ENCODE peak calls at places on chromosome 5, in ten cellular contexts. One of them, this sample, is unnamed.

GRCh38 chr5:132814441-132815294 is 1.6 kb downstream of the SOWAHA start:
- DNase-seq in tibial artery: peak; percentile 52
- DNase-seq in adrenal gland: no peak
- DNase-seq in left ventricle myocardium inferior: no peak
- DNase-seq in bronchial epithelial cell: no peak
- DNase-seq in aorta: no peak
- DNase-seq in cardiac fibroblast: no peak
- DNase-seq in psoas muscle: no peak
- DNase-seq in HFF-Myc: no peak
- DNase-seq in neural progenitor cell: peak; percentile 46
- DNase-seq in this sample: no peak

GRCh38 chr5:141992349-141992963 is 20.4 kb downstream of the GNPDA1 start:
- DNase-seq in tibial artery: peak; percentile 75
- DNase-seq in adrenal gland: peak; percentile 68
- DNase-seq in left ventricle myocardium inferior: peak; percentile 55
- DNase-seq in bronchial epithelial cell: peak; percentile 62
- DNase-seq in aorta: peak; percentile 70
- DNase-seq in cardiac fibroblast: peak; percentile 74
- DNase-seq in psoas muscle: peak; percentile 74
- DNase-seq in HFF-Myc: no peak
- DNase-seq in neural progenitor cell: peak; percentile 77
- DNase-seq in this sample: no peak

GRCh38 chr5:159324097-159324760 is 6.1 kb downstream of the IL12B start:
- DNase-seq in tibial artery: no peak
- DNase-seq in adrenal gland: no peak
- DNase-seq in left ventricle myocardium inferior: no peak
- DNase-seq in bronchial epithelial cell: peak; percentile 59
- DNase-seq in aorta: no peak
- DNase-seq in cardiac fibroblast: peak; percentile 24
- DNase-seq in psoas muscle: no peak
- DNase-seq in HFF-Myc: peak; percentile 71
- DNase-seq in neural progenitor cell: no peak
- DNase-seq in this sample: peak; percentile 68

GRCh38 chr5:7927466-7928375 is 58.8 kb downstream of the MTRR start:
- DNase-seq in tibial artery: no peak
- DNase-seq in adrenal gland: peak; percentile 34
- DNase-seq in left ventricle myocardium inferior: no peak
- DNase-seq in bronchial epithelial cell: peak; percentile 41
- DNase-seq in aorta: no peak
- DNase-seq in cardiac fibroblast: peak; percentile 59
- DNase-seq in psoas muscle: no peak
- DNase-seq in HFF-Myc: peak; percentile 20
- DNase-seq in neural progenitor cell: peak; percentile 78
- DNase-seq in this sample: no peak

GRCh38 chr5:147072591-147072990 is 162.2 kb upstream of the STK32A start:
- DNase-seq in tibial artery: no peak
- DNase-seq in adrenal gland: no peak
- DNase-seq in left ventricle myocardium inferior: no peak
- DNase-seq in bronchial epithelial cell: no peak
- DNase-seq in aorta: no peak
- DNase-seq in cardiac fibroblast: no peak
- DNase-seq in psoas muscle: no peak
- DNase-seq in HFF-Myc: no peak
- DNase-seq in neural progenitor cell: no peak
- DNase-seq in this sample: no peak

GRCh38 chr5:172412724-172413260 is 41.5 kb downstream of the SH3PXD2B start:
- DNase-seq in tibial artery: peak; percentile 94
- DNase-seq in adrenal gland: peak; percentile 75
- DNase-seq in left ventricle myocardium inferior: peak; percentile 91
- DNase-seq in bronchial epithelial cell: peak; percentile 84
- DNase-seq in aorta: peak; percentile 91
- DNase-seq in cardiac fibroblast: peak; percentile 98
- DNase-seq in psoas muscle: peak; percentile 96
- DNase-seq in HFF-Myc: peak; percentile 91
- DNase-seq in neural progenitor cell: no peak
- DNase-seq in this sample: no peak

GRCh38 chr5:59923465-59923864 is 29.9 kb upstream of the PDE4D start:
- DNase-seq in tibial artery: no peak
- DNase-seq in adrenal gland: no peak
- DNase-seq in left ventricle myocardium inferior: no peak
- DNase-seq in bronchial epithelial cell: peak; percentile 21
- DNase-seq in aorta: no peak
- DNase-seq in cardiac fibroblast: peak; percentile 23
- DNase-seq in psoas muscle: no peak
- DNase-seq in HFF-Myc: peak; percentile 10
- DNase-seq in neural progenitor cell: peak; percentile 4
- DNase-seq in this sample: no peak

GRCh38 chr5:169637085-169637855 is at the start of gene DOCK2:
- DNase-seq in tibial artery: peak; percentile 73
- DNase-seq in adrenal gland: peak; percentile 36
- DNase-seq in left ventricle myocardium inferior: peak; percentile 63
- DNase-seq in bronchial epithelial cell: no peak
- DNase-seq in aorta: peak; percentile 87
- DNase-seq in cardiac fibroblast: no peak
- DNase-seq in psoas muscle: peak; percentile 77
- DNase-seq in HFF-Myc: no peak
- DNase-seq in neural progenitor cell: peak; percentile 21
- DNase-seq in this sample: no peak

GRCh38 chr5:155676967-155677366 is 650.0 kb upstream of the SGCD start:
- DNase-seq in tibial artery: no peak
- DNase-seq in adrenal gland: no peak
- DNase-seq in left ventricle myocardium inferior: no peak
- DNase-seq in bronchial epithelial cell: no peak
- DNase-seq in aorta: no peak
- DNase-seq in cardiac fibroblast: no peak
- DNase-seq in psoas muscle: no peak
- DNase-seq in HFF-Myc: no peak
- DNase-seq in neural progenitor cell: no peak
- DNase-seq in this sample: no peak

GRCh38 chr5:141412853-141413539 is at the start of gene PCDHGA10:
- DNase-seq in tibial artery: peak; percentile 56
- DNase-seq in adrenal gland: peak; percentile 39
- DNase-seq in left ventricle myocardium inferior: no peak
- DNase-seq in bronchial epithelial cell: peak; percentile 63
- DNase-seq in aorta: no peak
- DNase-seq in cardiac fibroblast: peak; percentile 81
- DNase-seq in psoas muscle: peak; percentile 69
- DNase-seq in HFF-Myc: no peak
- DNase-seq in neural progenitor cell: peak; percentile 57
- DNase-seq in this sample: no peak

GRCh38 chr5:172904643-172905345 is 54.4 kb upstream of the RPL26L1 start:
- DNase-seq in tibial artery: peak; percentile 97
- DNase-seq in adrenal gland: peak; percentile 90
- DNase-seq in left ventricle myocardium inferior: peak; percentile 77
- DNase-seq in bronchial epithelial cell: peak; percentile 100
- DNase-seq in aorta: peak; percentile 81
- DNase-seq in cardiac fibroblast: peak; percentile 78
- DNase-seq in psoas muscle: peak; percentile 79
- DNase-seq in HFF-Myc: no peak
- DNase-seq in neural progenitor cell: no peak
- DNase-seq in this sample: peak; percentile 74

GRCh38 chr5:149605998-149606721 is 24.9 kb downstream of the ARHGEF37 start:
- DNase-seq in tibial artery: no peak
- DNase-seq in adrenal gland: no peak
- DNase-seq in left ventricle myocardium inferior: peak; percentile 32
- DNase-seq in bronchial epithelial cell: peak; percentile 100
- DNase-seq in aorta: no peak
- DNase-seq in cardiac fibroblast: peak; percentile 73
- DNase-seq in psoas muscle: peak; percentile 66
- DNase-seq in HFF-Myc: peak; percentile 27
- DNase-seq in neural progenitor cell: no peak
- DNase-seq in this sample: no peak

GRCh38 chr5:167916706-167917105 is 374.7 kb upstream of the WWC1 start:
- DNase-seq in tibial artery: peak; percentile 73
- DNase-seq in adrenal gland: peak; percentile 15
- DNase-seq in left ventricle myocardium inferior: peak; percentile 19
- DNase-seq in bronchial epithelial cell: no peak
- DNase-seq in aorta: peak; percentile 79
- DNase-seq in cardiac fibroblast: peak; percentile 39
- DNase-seq in psoas muscle: no peak
- DNase-seq in HFF-Myc: no peak
- DNase-seq in neural progenitor cell: peak; percentile 20
- DNase-seq in this sample: no peak

DNA sequence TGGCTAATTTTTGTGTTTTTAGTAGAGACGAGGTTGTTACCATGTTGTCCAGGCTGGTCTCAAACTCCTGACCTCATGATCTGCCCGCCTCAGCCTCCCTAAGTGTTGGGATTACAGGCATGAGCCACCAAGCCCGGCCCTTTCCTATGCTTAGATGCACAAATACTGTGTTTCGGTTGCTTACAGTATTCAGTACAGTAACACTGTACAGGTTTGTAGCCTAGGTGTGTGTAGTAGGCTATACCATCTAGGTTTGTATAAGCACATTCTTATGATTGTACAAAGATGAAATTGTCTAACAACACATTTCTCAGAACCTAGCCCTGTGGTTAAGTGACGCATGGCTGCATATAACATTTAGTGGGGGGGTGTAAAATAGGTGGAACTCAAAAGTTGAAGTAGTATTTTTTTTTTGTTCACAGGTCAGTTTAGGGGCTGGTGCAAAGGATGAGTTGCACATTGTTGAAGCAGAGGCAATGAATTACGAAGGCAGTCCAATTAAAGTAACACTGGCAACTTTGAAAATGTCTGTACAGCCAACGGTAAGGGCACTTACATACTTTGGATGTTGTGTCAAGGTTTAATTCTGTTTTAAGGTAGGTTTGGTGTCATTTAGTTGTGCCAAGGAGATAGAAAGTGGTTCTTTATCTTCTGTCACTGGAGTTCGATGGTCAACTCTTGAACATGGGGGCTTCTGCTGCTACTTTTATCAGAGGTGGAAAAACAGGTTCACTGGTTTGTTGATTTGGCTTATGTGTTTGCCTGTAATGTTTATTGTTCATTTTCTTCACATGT is 3.4 kb downstream of the NPM1 start:
- DNase-seq in tibial artery: no peak
- DNase-seq in adrenal gland: no peak
- DNase-seq in left ventricle myocardium inferior: no peak
- DNase-seq in bronchial epithelial cell: no peak
- DNase-seq in aorta: no peak
- DNase-seq in cardiac fibroblast: no peak
- DNase-seq in psoas muscle: no peak
- DNase-seq in HFF-Myc: no peak
- DNase-seq in neural progenitor cell: no peak
- DNase-seq in this sample: no peak
- H3K4me3 ChIP-seq in tibial artery: no peak overlapping the region
- H3K4me3 ChIP-seq in adrenal gland: no peak overlapping the region
- H3K4me3 ChIP-seq in left ventricle myocardium inferior: peak overlapping the region; percentile 97
- H3K4me3 ChIP-seq in bronchial epithelial cell: no peak overlapping the region
- H3K4me3 ChIP-seq in aorta: no peak overlapping the region
- H3K4me3 ChIP-seq in cardiac fibroblast: no peak overlapping the region
- H3K4me3 ChIP-seq in psoas muscle: peak overlapping the region; percentile 79
- H3K4me3 ChIP-seq in HFF-Myc: peak overlapping the region; percentile 98
- H3K4me3 ChIP-seq in neural progenitor cell: peak overlapping the region; percentile 77
- H3K4me3 ChIP-seq in this sample: peak overlapping the region; percentile 90

GRCh38 chr5:157267025-157267424 is 1.1 kb downstream of the CYFIP2 start:
- DNase-seq in tibial artery: no peak
- DNase-seq in adrenal gland: peak; percentile 54
- DNase-seq in left ventricle myocardium inferior: no peak
- DNase-seq in bronchial epithelial cell: no peak
- DNase-seq in aorta: no peak
- DNase-seq in cardiac fibroblast: no peak
- DNase-seq in psoas muscle: no peak
- DNase-seq in HFF-Myc: no peak
- DNase-seq in neural progenitor cell: no peak
- DNase-seq in this sample: no peak
- H3K4me3 ChIP-seq in tibial artery: no peak overlapping the region
- H3K4me3 ChIP-seq in adrenal gland: no peak overlapping the region
- H3K4me3 ChIP-seq in left ventricle myocardium inferior: peak overlapping the region; percentile 79
- H3K4me3 ChIP-seq in bronchial epithelial cell: no peak overlapping the region
- H3K4me3 ChIP-seq in aorta: no peak overlapping the region
- H3K4me3 ChIP-seq in cardiac fibroblast: no peak overlapping the region
- H3K4me3 ChIP-seq in psoas muscle: peak overlapping the region; percentile 84
- H3K4me3 ChIP-seq in HFF-Myc: peak overlapping the region; percentile 72
- H3K4me3 ChIP-seq in neural progenitor cell: peak overlapping the region; percentile 95
- H3K4me3 ChIP-seq in this sample: peak overlapping the region; percentile 76

GRCh38 chr5:95956900-95957293 is 4.8 kb downstream of the ELL2 start:
- DNase-seq in tibial artery: no peak
- DNase-seq in adrenal gland: no peak
- DNase-seq in left ventricle myocardium inferior: no peak
- DNase-seq in bronchial epithelial cell: no peak
- DNase-seq in aorta: no peak
- DNase-seq in cardiac fibroblast: no peak
- DNase-seq in psoas muscle: no peak
- DNase-seq in HFF-Myc: no peak
- DNase-seq in neural progenitor cell: no peak
- DNase-seq in this sample: no peak
- H3K4me3 ChIP-seq in tibial artery: peak overlapping the region; percentile 98
- H3K4me3 ChIP-seq in adrenal gland: no peak overlapping the region
- H3K4me3 ChIP-seq in left ventricle myocardium inferior: no peak overlapping the region
- H3K4me3 ChIP-seq in bronchial epithelial cell: no peak overlapping the region
- H3K4me3 ChIP-seq in aorta: no peak overlapping the region
- H3K4me3 ChIP-seq in cardiac fibroblast: no peak overlapping the region
- H3K4me3 ChIP-seq in psoas muscle: peak overlapping the region; percentile 94
- H3K4me3 ChIP-seq in HFF-Myc: no peak overlapping the region
- H3K4me3 ChIP-seq in neural progenitor cell: no peak overlapping the region
- H3K4me3 ChIP-seq in this sample: no peak overlapping the region

GRCh38 chr5:39426136-39426535 is 1.4 kb upstream of the DAB2 start:
- DNase-seq in tibial artery: no peak
- DNase-seq in adrenal gland: no peak
- DNase-seq in left ventricle myocardium inferior: no peak
- DNase-seq in bronchial epithelial cell: no peak
- DNase-seq in aorta: no peak
- DNase-seq in cardiac fibroblast: no peak
- DNase-seq in psoas muscle: no peak
- DNase-seq in HFF-Myc: no peak
- DNase-seq in neural progenitor cell: no peak
- DNase-seq in this sample: no peak
- H3K4me3 ChIP-seq in tibial artery: no peak overlapping the region
- H3K4me3 ChIP-seq in adrenal gland: no peak overlapping the region
- H3K4me3 ChIP-seq in left ventricle myocardium inferior: peak overlapping the region; percentile 73
- H3K4me3 ChIP-seq in bronchial epithelial cell: no peak overlapping the region
- H3K4me3 ChIP-seq in aorta: no peak overlapping the region
- H3K4me3 ChIP-seq in cardiac fibroblast: no peak overlapping the region
- H3K4me3 ChIP-seq in psoas muscle: peak overlapping the region; percentile 72
- H3K4me3 ChIP-seq in HFF-Myc: peak overlapping the region; percentile 86
- H3K4me3 ChIP-seq in neural progenitor cell: no peak overlapping the region
- H3K4me3 ChIP-seq in this sample: no peak overlapping the region

GRCh38 chr5:116454417-116454927 is 120.2 kb downstream of the SEMA6A start:
- DNase-seq in tibial artery: no peak
- DNase-seq in adrenal gland: no peak
- DNase-seq in left ventricle myocardium inferior: no peak
- DNase-seq in bronchial epithelial cell: no peak
- DNase-seq in aorta: peak; percentile 48
- DNase-seq in cardiac fibroblast: peak; percentile 84
- DNase-seq in psoas muscle: no peak
- DNase-seq in HFF-Myc: peak; percentile 96
- DNase-seq in neural progenitor cell: peak; percentile 69
- DNase-seq in this sample: no peak
- H3K4me3 ChIP-seq in tibial artery: no peak overlapping the region
- H3K4me3 ChIP-seq in adrenal gland: no peak overlapping the region
- H3K4me3 ChIP-seq in left ventricle myocardium inferior: peak overlapping the region; percentile 24
- H3K4me3 ChIP-seq in bronchial epithelial cell: no peak overlapping the region
- H3K4me3 ChIP-seq in aorta: no peak overlapping the region
- H3K4me3 ChIP-seq in cardiac fibroblast: no peak overlapping the region
- H3K4me3 ChIP-seq in psoas muscle: no peak overlapping the region
- H3K4me3 ChIP-seq in HFF-Myc: no peak overlapping the region
- H3K4me3 ChIP-seq in neural progenitor cell: no peak overlapping the region
- H3K4me3 ChIP-seq in this sample: no peak overlapping the region